ENCODE peak calls at places on chromosomes 6 and 20, in five cellular contexts. W is IMR-90, D is K562, L is A549, Q is breast epithelium. Y is an unnamed sample.

GRCh38 chr6:7758456-7758855 is 32.6 kb downstream of the BMP6 start:
- DNase-seq in W (peak), D (no peak), L (no peak), Q (no peak), Y (no peak)

GRCh38 chr6:15824851-15825250 is 162.0 kb upstream of the DTNBP1 start:
- DNase-seq in W (no peak), D (no peak), L (no peak), Q (no peak), Y (no peak)

GRCh38 chr20:15760217-15760567 is 813.1 kb downstream of the KIF16B start:
- DNase-seq in W (no peak), D (no peak), L (no peak), Q (no peak), Y (no peak)

GRCh38 chr20:10432079-10432478 is 1.9 kb downstream of the MKKS start:
- DNase-seq in W (no peak), D (no peak), L (no peak), Q (no peak), Y (no peak)

GRCh38 chr20:3471397-3472021 is 691 bp downstream of the ATRN start:
- DNase-seq in W (no peak), D (no peak), L (no peak), Q (no peak), Y (no peak)

GRCh38 chr6:6405997-6406699 is 85.7 kb upstream of the F13A1 start:
- DNase-seq in W (no peak), D (no peak), L (no peak), Q (no peak), Y (no peak)

GRCh38 chr6:81621816-81622395 is 130.6 kb downstream of the TENT5A start:
- DNase-seq in W (peak), D (no peak), L (no peak), Q (no peak), Y (no peak)

GRCh38 chr6:75993236-75994162 is 79.0 kb downstream of the IMPG1 start:
- DNase-seq in W (no peak), D (no peak), L (no peak), Q (no peak), Y (no peak)

GRCh38 chr6:41565701-41566100 is 19.5 kb downstream of the FOXP4 start:
- DNase-seq in W (no peak), D (no peak), L (no peak), Q (no peak), Y (peak)

GRCh38 chr20:35369804-35370203 is 42.0 kb downstream of the UQCC1 start:
- DNase-seq in W (peak), D (no peak), L (no peak), Q (no peak), Y (no peak)

GRCh38 chr6:36682328-36683144 is 4.0 kb downstream of the CDKN1A start:
- DNase-seq in W (no peak), D (no peak), L (no peak), Q (peak), Y (peak)

GRCh38 chr6:165515963-165516624 is 146.9 kb downstream of the PDE10A start:
- DNase-seq in W (peak), D (no peak), L (peak), Q (no peak), Y (no peak)

GRCh38 chr6:161359617-161359945 is 85.7 kb upstream of the AGPAT4 start:
- DNase-seq in W (no peak), D (no peak), L (no peak), Q (no peak), Y (no peak)

GRCh38 chr6:40810176-40810575 is 223.0 kb upstream of the LRFN2 start:
- DNase-seq in W (no peak), D (no peak), L (no peak), Q (no peak), Y (no peak)

GRCh38 chr6:3208096-3208774 is 19.2 kb downstream of the TUBB2B start:
- DNase-seq in W (peak), D (no peak), L (no peak), Q (peak), Y (no peak)

GRCh38 chr6:166949533-166950442 is 6.6 kb downstream of the RNASET2 start:
- DNase-seq in W (no peak), D (no peak), L (no peak), Q (no peak), Y (no peak)

GRCh38 chr6:14713561-14713960 is 532.3 kb upstream of the JARID2 start:
- DNase-seq in W (no peak), D (no peak), L (no peak), Q (no peak), Y (no peak)

GRCh38 chr6:189676-190075 is 102.6 kb upstream of the DUSP22 start:
- DNase-seq in W (no peak), D (no peak), L (no peak), Q (no peak), Y (no peak)

GRCh38 chr6:187252-187840 is 104.9 kb upstream of the DUSP22 start:
- DNase-seq in W (no peak), D (no peak), L (no peak), Q (no peak), Y (no peak)

GRCh38 chr6:186221-186965 is 105.9 kb upstream of the DUSP22 start:
- DNase-seq in W (peak), D (no peak), L (no peak), Q (no peak), Y (no peak)

GRCh38 chr6:190596-191395 is 101.5 kb upstream of the DUSP22 start:
- DNase-seq in W (no peak), D (no peak), L (no peak), Q (no peak), Y (no peak)

DNA sequence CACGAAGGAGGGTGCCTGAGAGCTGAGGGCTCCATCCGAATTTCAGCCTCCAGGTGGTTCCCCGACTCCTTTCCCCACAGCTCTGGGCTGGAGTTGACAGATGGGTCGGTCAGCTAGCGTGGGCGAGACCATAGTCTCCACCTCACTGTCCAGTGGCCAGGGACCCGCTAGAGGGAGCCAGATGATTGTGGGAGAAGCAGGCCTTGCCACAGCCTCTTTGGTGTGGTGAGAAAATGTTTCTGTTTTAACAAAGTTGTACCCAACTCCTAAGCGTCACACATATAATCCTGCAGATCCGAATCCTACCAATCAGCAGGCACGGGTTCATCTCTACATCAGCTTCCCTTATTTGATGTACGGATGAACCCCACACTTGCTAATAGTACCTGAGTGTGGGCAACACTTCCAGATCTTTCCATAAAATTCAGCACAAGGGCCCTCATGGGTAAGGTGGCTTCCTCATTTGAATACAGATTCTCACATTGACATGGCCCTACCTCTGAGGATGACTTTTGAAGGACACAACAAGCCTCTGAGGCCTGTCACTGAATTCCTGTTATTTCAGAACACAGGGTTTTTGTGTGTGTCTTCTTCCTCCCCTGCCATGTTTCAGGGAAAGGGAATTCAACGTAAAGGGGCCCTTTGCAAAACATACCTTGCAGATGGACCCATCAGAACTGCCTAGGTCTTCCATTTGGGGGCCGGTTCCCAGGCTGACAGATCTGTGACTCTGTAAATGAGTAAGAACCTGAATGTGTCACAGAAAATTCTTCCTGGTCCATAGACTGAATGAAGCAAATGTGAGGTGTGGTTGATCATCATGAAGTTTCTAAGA is 103.2 kb upstream of the DUSP22 start:
- DNase-seq in W (peak), D (peak), L (peak), Q (peak), Y (peak)
- TF ChIP-seq POLR2A in W (peak), D (no peak), L (no peak), Q (no peak), Y (no peak)

GRCh38 chr6:142820336-142821016 is 124.5 kb downstream of the HIVEP2 start:
- DNase-seq in W (no peak), D (no peak), L (no peak), Q (no peak), Y (no peak)
- TF ChIP-seq CTCF in W (no peak), D (no peak), L (no peak), Q (no peak), Y (no peak)

GRCh38 chr20:4817230-4817671 is 95.5 kb downstream of the PRND start:
- DNase-seq in W (no peak), D (peak), L (peak), Q (no peak), Y (no peak)

GRCh38 chr20:4821590-4821989 is 99.9 kb downstream of the PRND start:
- DNase-seq in W (no peak), D (no peak), L (no peak), Q (no peak), Y (no peak)

GRCh38 chr20:4819901-4820300 is 98.2 kb downstream of the PRND start:
- DNase-seq in W (no peak), D (no peak), L (no peak), Q (no peak), Y (no peak)

GRCh38 chr20:4815618-4816017 is 93.9 kb downstream of the PRND start:
- DNase-seq in W (no peak), D (no peak), L (no peak), Q (no peak), Y (no peak)

DNA sequence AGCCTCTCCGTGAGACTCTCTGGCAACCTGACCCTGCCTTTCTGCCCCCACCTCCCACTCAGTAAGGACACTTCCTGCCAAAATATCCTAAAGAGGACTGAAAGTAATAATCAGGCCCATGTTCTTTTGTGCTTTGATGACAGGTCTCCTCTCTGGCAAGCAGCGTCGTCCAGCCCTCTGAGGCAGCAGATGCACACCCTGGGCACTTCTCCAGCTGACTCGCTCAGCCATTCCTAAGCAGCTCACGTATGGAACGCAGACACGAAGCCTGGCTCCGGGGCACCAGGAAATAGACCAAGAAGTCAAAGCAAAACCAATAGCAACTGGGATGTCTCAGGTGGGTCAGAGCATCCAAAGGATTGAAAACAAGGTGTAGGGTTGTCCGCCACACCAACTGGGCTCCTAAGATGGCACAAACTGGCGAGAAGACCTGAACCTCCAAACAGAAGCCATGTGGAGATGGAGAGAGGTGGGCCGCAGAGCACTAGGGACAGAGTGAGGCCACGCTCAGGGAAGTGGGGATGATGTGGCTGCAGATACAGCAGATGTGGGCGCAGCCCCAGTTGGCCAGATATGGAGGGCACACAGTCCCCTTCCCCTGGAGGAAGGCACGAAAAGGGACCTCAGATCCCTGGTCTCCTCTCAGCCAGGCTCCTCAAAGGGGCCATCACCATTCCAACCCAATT is 99.3 kb downstream of the PRND start:
- DNase-seq in W (peak), D (no peak), L (peak), Q (no peak), Y (no peak)
- TF ChIP-seq POLR2A in W (no peak), D (no peak), L (no peak), Q (no peak), Y (no peak)

DNA sequence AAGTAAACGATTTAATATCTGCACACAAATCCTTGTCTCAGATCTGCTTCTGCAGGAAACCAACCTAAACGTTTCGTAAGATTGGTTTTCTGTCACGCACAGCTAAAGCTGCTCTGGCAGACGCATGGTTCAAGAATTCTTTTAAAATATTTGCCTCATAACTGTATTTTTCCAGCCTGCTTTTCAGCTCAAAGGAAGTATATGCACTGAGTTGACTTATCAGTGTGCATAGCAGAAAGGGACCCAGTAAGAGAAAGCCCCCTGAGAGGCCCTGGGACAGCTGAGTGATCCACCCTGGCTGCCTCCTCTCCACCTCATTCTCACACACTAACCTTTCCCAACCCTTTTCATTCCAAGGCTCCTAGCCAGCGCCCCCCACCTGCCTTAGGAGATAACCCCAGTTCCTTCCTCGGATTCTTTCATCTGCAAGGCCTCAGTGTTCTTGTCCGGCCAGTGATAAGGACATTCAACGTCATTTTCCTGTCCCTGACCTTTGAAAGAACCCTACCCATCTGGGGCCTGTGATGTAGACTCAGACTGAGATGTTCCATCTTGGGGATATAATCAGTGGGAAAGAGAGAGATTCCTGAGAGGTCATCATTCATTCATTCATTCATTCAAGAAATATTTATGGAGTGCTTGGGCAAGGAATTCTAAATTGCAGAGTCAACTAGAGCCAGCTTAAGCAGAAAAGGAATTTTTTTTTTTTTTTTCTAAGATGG is 22.4 kb upstream of the SLC9A8 start:
- DNase-seq in W (peak), D (peak), L (no peak), Q (no peak), Y (no peak)
- TF ChIP-seq CTCF in W (no peak), D (peak), L (no peak), Q (no peak), Y (no peak)

GRCh38 chr6:127459231-127459641 is at the start of gene KIAA0408:
- DNase-seq in W (peak), D (no peak), L (no peak), Q (no peak), Y (peak)
- TF ChIP-seq POLR2A in W (no peak), D (no peak), L (no peak), Q (no peak), Y (no peak)

GRCh38 chr6:149043476-149044130 is 273.9 kb upstream of the TAB2 start:
- DNase-seq in W (no peak), D (peak), L (peak), Q (no peak), Y (no peak)
- TF ChIP-seq CTCF in W (peak), D (peak), L (no peak), Q (no peak), Y (peak)

DNA sequence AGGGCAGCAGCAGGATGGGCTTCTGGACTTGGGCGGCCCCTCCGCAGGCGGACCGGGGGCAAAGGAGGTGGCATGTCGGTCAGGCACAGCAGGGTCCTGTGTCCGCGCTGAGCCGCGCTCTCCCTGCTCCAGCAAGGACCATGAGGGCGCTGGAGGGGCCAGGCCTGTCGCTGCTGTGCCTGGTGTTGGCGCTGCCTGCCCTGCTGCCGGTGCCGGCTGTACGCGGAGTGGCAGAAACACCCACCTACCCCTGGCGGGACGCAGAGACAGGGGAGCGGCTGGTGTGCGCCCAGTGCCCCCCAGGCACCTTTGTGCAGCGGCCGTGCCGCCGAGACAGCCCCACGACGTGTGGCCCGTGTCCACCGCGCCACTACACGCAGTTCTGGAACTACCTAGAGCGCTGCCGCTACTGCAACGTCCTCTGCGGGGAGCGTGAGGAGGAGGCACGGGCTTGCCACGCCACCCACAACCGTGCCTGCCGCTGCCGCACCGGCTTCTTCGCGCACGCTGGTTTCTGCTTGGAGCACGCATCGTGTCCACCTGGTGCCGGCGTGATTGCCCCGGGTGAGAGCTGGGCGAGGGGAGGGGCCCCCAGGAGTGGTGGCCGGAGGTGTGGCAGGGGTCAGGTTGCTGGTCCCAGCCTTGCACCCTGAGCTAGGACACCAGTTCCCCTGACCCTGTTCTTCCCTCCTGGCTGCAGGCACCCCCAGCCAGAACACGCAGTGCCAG is at the start of gene TNFRSF6B:
- DNase-seq in W (no peak), D (no peak), L (no peak), Q (no peak), Y (peak)
- TF ChIP-seq POLR2A in W (no peak), D (peak), L (no peak), Q (no peak), Y (no peak)

GRCh38 chr6:149820506-149820905 is 43.7 kb downstream of the LRP11 start:
- DNase-seq in W (no peak), D (peak), L (no peak), Q (no peak), Y (no peak)
- TF ChIP-seq CTCF in W (no peak), D (peak), L (no peak), Q (no peak), Y (no peak)

Y was measured in upper lobe of left lung.